ENCODE peak calls at places on chromosomes 11 and 22, in four cellular contexts. V, H, P and G are unnamed samples.
A peak's percentile ranks its signal among the peaks of the same experiment; 100 is the strongest.

GRCh38 chr22:45709004-45709739 is 37.5 kb downstream of the ATXN10 start:
- DNase-seq in V (no peak), P (peak; percentile 70), H (no peak), G (no peak)

GRCh38 chr11:1054143-1055108 is 17.9 kb upstream of the MUC6 start:
- DNase-seq in P (peak; percentile 54), H (no peak), V (no peak), G (no peak)

GRCh38 chr22:46612904-46613605 is 7.1 kb upstream of the GRAMD4 start:
- DNase-seq in P (no peak), H (no peak), V (no peak), G (no peak)

GRCh38 chr11:67422894-67423293 is 5.4 kb upstream of the RPS6KB2 start:
- DNase-seq in V (no peak), P (no peak), H (no peak), G (no peak)

GRCh38 chr11:29022676-29023075 is 914.5 kb downstream of the METTL15 start:
- DNase-seq in P (peak; percentile 22), V (no peak), H (no peak), G (no peak)

GRCh38 chr11:9013373-9013772 is 9.6 kb upstream of the NRIP3 start:
- DNase-seq in V (no peak), H (no peak), P (no peak), G (no peak)

GRCh38 chr11:74320538-74320937 is 9.1 kb upstream of the P4HA3 start:
- DNase-seq in H (no peak), P (peak; percentile 22), V (no peak), G (no peak)

GRCh38 chr11:94997437-94997836 is 23.9 kb downstream of the KDM4D start:
- DNase-seq in P (no peak), H (no peak), V (no peak), G (no peak)

GRCh38 chr11:88332851-88333250 is 4.7 kb downstream of the CTSC start:
- DNase-seq in H (no peak), P (peak; percentile 37), V (no peak), G (no peak)

GRCh38 chr11:126327280-126328000 is 23.6 kb downstream of the DCPS start:
- DNase-seq in H (no peak), V (no peak), P (no peak), G (no peak)

GRCh38 chr11:125903753-125904659 is at the start of gene DDX25:
- DNase-seq in V (no peak), H (no peak), P (no peak), G (peak; percentile 80)

GRCh38 chr11:118136826-118137225 is 15.8 kb downstream of the SCN4B start:
- DNase-seq in P (no peak), H (no peak), V (no peak), G (no peak)

GRCh38 chr22:49090853-49091135 is 736.9 kb downstream of the BRD1 start:
- DNase-seq in H (no peak), P (no peak), V (no peak), G (no peak)

GRCh38 chr11:75533843-75534242 is 8.1 kb upstream of the GDPD5 start:
- DNase-seq in P (no peak), V (no peak), H (no peak), G (no peak)

GRCh38 chr22:36367066-36367465 is 20.7 kb downstream of the MYH9 start:
- DNase-seq in V (no peak), H (no peak), P (no peak), G (no peak)

GRCh38 chr11:106344392-106344791 is 266.9 kb downstream of the AASDHPPT start:
- DNase-seq in H (no peak), V (no peak), P (peak; percentile 74), G (no peak)

GRCh38 chr11:12201016-12201985 is 90.9 kb downstream of the MICAL2 start:
- DNase-seq in V (no peak), H (no peak), P (peak; percentile 98), G (peak; percentile 77)

GRCh38 chr11:35139883-35140282 is 912 bp downstream of the CD44 start:
- DNase-seq in H (peak; percentile 30), V (no peak), P (peak; percentile 44), G (no peak)

GRCh38 chr11:70381872-70382842 is 16.2 kb upstream of the CTTN start:
- DNase-seq in V (no peak), P (peak; percentile 85), H (no peak), G (no peak)

GRCh38 chr22:24153353-24153752 is 27.9 kb upstream of the SUSD2 start:
- DNase-seq in P (no peak), H (no peak), V (no peak), G (no peak)

GRCh38 chr11:44563716-44564115 is 1.7 kb upstream of the CD82 start:
- DNase-seq in H (no peak), V (no peak), P (peak; percentile 39), G (no peak)

GRCh38 chr11:120216426-120217102 is 5.7 kb downstream of the OAF start:
- DNase-seq in H (no peak), P (no peak), V (no peak), G (no peak)

GRCh38 chr11:111299111-111300026 is 1.0 kb downstream of the POU2AF3 start:
- DNase-seq in H (peak; percentile 69), V (peak; percentile 49), P (peak; percentile 47), G (peak; percentile 53)
- H3K4me3 ChIP-seq in H (peak overlapping the region; percentile 77), V (peak overlapping the region; percentile 83), P (peak overlapping the region; percentile 71), G (peak overlapping the region; percentile 68)

GRCh38 chr11:69053546-69054396 is 5.0 kb downstream of the TPCN2 start:
- DNase-seq in V (no peak), P (no peak), H (no peak), G (no peak)

GRCh38 chr11:69051381-69052342 is 2.9 kb downstream of the TPCN2 start:
- DNase-seq in V (no peak), P (no peak), H (no peak), G (no peak)

GRCh38 chr11:69050592-69051380 is 2.1 kb downstream of the TPCN2 start:
- DNase-seq in V (no peak), P (no peak), H (no peak), G (no peak)

GRCh38 chr11:69053169-69053477 is 4.4 kb downstream of the TPCN2 start:
- DNase-seq in H (no peak), P (no peak), V (no peak), G (no peak)

GRCh38 chr11:69052343-69053168 is 3.8 kb downstream of the TPCN2 start:
- DNase-seq in P (no peak), H (no peak), V (no peak), G (no peak)
- H3K4me3 ChIP-seq in P (no peak overlapping the region), H (no peak overlapping the region), V (no peak overlapping the region), G (no peak overlapping the region)

DNA sequence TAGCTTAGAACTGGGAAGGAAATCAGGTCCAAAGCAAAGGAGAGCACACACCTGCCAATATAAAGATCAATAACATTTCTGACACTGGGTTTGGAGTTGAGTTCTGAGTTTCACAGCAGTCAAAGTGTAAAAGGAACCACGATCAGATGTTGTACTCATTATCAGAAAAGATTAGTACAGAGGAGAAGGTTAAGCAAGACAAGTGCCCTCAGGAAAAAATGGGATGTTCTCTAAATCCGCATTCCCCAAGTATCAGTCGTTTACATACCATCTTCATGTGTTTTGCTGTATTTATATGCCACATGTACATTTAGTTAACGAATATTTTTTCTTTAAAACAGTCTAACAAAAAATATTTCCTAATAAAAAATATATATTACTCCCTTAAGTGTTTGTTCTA is 23.0 kb upstream of the RRAS2 start:
- DNase-seq in V (no peak), H (no peak), P (no peak), G (no peak)
- H3K4me3 ChIP-seq in V (no peak overlapping the region), H (no peak overlapping the region), P (no peak overlapping the region), G (no peak overlapping the region)

GRCh38 chr11:72784662-72785061 is 9.2 kb downstream of the STARD10 start:
- DNase-seq in P (no peak), H (no peak), V (no peak), G (no peak)

GRCh38 chr11:72781313-72782080 is 12.3 kb downstream of the STARD10 start:
- DNase-seq in V (no peak), H (peak; percentile 53), P (no peak), G (no peak)

GRCh38 chr11:72782081-72782920 is 11.5 kb downstream of the STARD10 start:
- DNase-seq in V (no peak), P (no peak), H (peak; percentile 54), G (no peak)

GRCh38 chr11:72781063-72781312 is 12.9 kb downstream of the STARD10 start:
- DNase-seq in P (no peak), V (no peak), H (peak; percentile 79), G (no peak)

GRCh38 chr11:72783144-72783910 is 10.5 kb downstream of the STARD10 start:
- DNase-seq in P (no peak), H (no peak), V (no peak), G (no peak)
- H3K4me3 ChIP-seq in P (no peak overlapping the region), H (no peak overlapping the region), V (no peak overlapping the region), G (no peak overlapping the region)

GRCh38 chr11:85751738-85752137 is 59.2 kb downstream of the SYTL2 start:
- DNase-seq in P (peak; percentile 9), H (no peak), V (no peak), G (no peak)

GRCh38 chr11:85750646-85751045 is 60.3 kb downstream of the SYTL2 start:
- DNase-seq in V (no peak), H (no peak), P (no peak), G (no peak)

GRCh38 chr11:85749884-85750283 is 61.1 kb downstream of the SYTL2 start:
- DNase-seq in H (no peak), V (no peak), P (no peak), G (no peak)

GRCh38 chr11:85752890-85753581 is 57.9 kb downstream of the SYTL2 start:
- DNase-seq in P (no peak), H (no peak), V (peak; percentile 20), G (no peak)

GRCh38 chr11:85752201-85752889 is 58.6 kb downstream of the SYTL2 start:
- DNase-seq in H (peak; percentile 13), V (no peak), P (no peak), G (no peak)
- H3K4me3 ChIP-seq in H (no peak overlapping the region), V (no peak overlapping the region), P (no peak overlapping the region), G (no peak overlapping the region)

GRCh38 chr22:41407433-41407832 is 25.7 kb downstream of the TEF start:
- DNase-seq in H (no peak), P (no peak), V (no peak), G (no peak)

GRCh38 chr22:41401781-41402648 is 20.3 kb downstream of the TEF start:
- DNase-seq in V (peak; percentile 44), H (peak; percentile 87), P (peak; percentile 81), G (peak; percentile 93)

GRCh38 chr22:41408665-41409064 is 26.9 kb downstream of the TEF start:
- DNase-seq in H (no peak), V (no peak), P (no peak), G (no peak)

GRCh38 chr22:41403532-41404318 is 22.0 kb downstream of the TEF start:
- DNase-seq in V (peak; percentile 75), P (peak; percentile 84), H (peak; percentile 85), G (peak; percentile 98)

DNA sequence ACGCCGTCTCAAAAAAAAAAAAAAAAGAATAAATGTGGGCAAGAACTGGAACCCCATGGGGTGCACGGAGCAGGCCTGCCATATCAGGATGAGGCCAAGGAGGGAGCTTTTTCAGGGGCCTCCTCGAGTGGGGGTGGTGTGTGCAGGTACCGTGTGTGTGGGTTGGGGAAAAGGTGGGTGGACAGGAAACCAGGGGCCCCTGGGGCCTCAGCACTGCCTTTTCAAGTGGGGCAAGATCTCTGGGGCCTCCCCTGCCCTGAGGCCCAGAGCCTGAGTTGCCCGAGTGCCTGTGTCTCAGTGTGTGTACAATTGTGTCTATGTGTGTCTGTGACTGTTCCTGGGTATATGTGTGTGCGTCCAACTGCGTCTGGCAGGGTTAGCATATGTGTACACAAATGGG is 23.8 kb downstream of the TEF start:
- DNase-seq in V (no peak), H (no peak), P (no peak), G (no peak)
- H3K4me3 ChIP-seq in V (no peak overlapping the region), H (no peak overlapping the region), P (no peak overlapping the region), G (no peak overlapping the region)